ENCODE peak calls at places on chromosomes 6 and 20, in eight cellular contexts. S is breast epithelium, V is vagina, F is HCT116, Q is stomach, K is transverse colon, O is K562, P is GM12878. Y is an unnamed sample.

GRCh38 chr6:29702519-29703103 is 20.6 kb upstream of the HLA-F start:
- DNase-seq in V (no peak), Q (peak; percentile 46), S (no peak), F (peak; percentile 36), O (peak; percentile 76), K (peak; percentile 38), P (no peak), Y (peak; percentile 94)

GRCh38 chr6:15026832-15027231 is 219.0 kb upstream of the JARID2 start:
- DNase-seq in V (no peak), F (no peak), O (no peak), P (no peak), K (no peak), S (peak; percentile 73), Q (peak; percentile 44), Y (no peak)

GRCh38 chr20:59823456-59823855 is 110.0 kb downstream of the SYCP2 start:
- DNase-seq in P (no peak), V (no peak), K (no peak), F (no peak), S (no peak), O (no peak), Q (no peak), Y (no peak)

GRCh38 chr6:117989086-117989485 is 82.0 kb downstream of the SLC35F1 start:
- DNase-seq in S (no peak), P (no peak), K (no peak), V (no peak), Q (no peak), F (no peak), O (no peak), Y (no peak)

GRCh38 chr20:7744411-7744810 is 195.8 kb downstream of the HAO1 start:
- DNase-seq in V (no peak), O (no peak), S (no peak), P (no peak), K (no peak), F (no peak), Q (no peak), Y (no peak)

GRCh38 chr20:59938221-59938620 is 1.9 kb downstream of the PPP1R3D start:
- DNase-seq in Q (no peak), O (no peak), S (no peak), V (no peak), F (no peak), K (no peak), P (no peak), Y (no peak)

GRCh38 chr20:50541606-50542041 is 31.4 kb downstream of the PTPN1 start:
- DNase-seq in K (no peak), O (peak; percentile 60), F (peak; percentile 43), V (no peak), S (no peak), P (peak; percentile 73), Q (no peak), Y (peak; percentile 73)

GRCh38 chr20:17650301-17650761 is 31.7 kb downstream of the RRBP1 start:
- DNase-seq in O (no peak), V (no peak), K (no peak), P (no peak), F (no peak), Q (no peak), S (no peak), Y (peak; percentile 74)

GRCh38 chr6:157531169-157531985 is 150.4 kb downstream of the ZDHHC14 start:
- DNase-seq in F (no peak), V (peak; percentile 80), K (peak; percentile 78), Q (no peak), P (no peak), S (no peak), O (no peak), Y (no peak)

GRCh38 chr6:131744888-131745287 is 34.1 kb upstream of the CTAGE9 start:
- DNase-seq in Q (no peak), O (no peak), K (no peak), P (no peak), S (no peak), V (no peak), F (no peak), Y (no peak)

GRCh38 chr6:42709871-42710270 is 12.5 kb downstream of the PRPH2 start:
- DNase-seq in Q (no peak), S (no peak), V (no peak), F (no peak), K (no peak), P (no peak), O (no peak), Y (no peak)

GRCh38 chr6:86205980-86206379 is 563.3 kb upstream of the SYNCRIP start:
- DNase-seq in O (no peak), F (no peak), S (no peak), K (no peak), P (no peak), V (no peak), Q (no peak), Y (no peak)

GRCh38 chr6:134358320-134358719 is 40.4 kb upstream of the SGK1 start:
- DNase-seq in V (no peak), S (no peak), F (no peak), Q (no peak), O (no peak), P (no peak), K (no peak), Y (no peak)

GRCh38 chr6:75525682-75526081 is 32.1 kb upstream of the FILIP1 start:
- DNase-seq in V (no peak), F (no peak), P (no peak), K (no peak), S (no peak), Q (no peak), O (no peak), Y (no peak)

GRCh38 chr6:12291785-12292604 is 1.8 kb downstream of the EDN1 start:
- DNase-seq in P (no peak), F (no peak), O (no peak), S (no peak), K (peak; percentile 47), Q (peak; percentile 58), V (no peak), Y (peak; percentile 71)

GRCh38 chr20:57397693-57398108 is 6.5 kb downstream of the RBM38 start:
- DNase-seq in S (no peak), F (no peak), Q (peak; percentile 43), K (peak; percentile 57), V (no peak), P (no peak), O (no peak), Y (peak; percentile 93)

GRCh38 chr20:549720-550496 is 6.3 kb upstream of the CSNK2A1 start:
- DNase-seq in K (no peak), Q (no peak), V (no peak), F (no peak), P (no peak), S (no peak), O (no peak), Y (no peak)

GRCh38 chr6:32529697-32530429 is at the start of gene HLA-DRB5:
- DNase-seq in P (peak; percentile 58), O (no peak), K (peak; percentile 15), V (no peak), Q (peak; percentile 34), S (peak; percentile 37), F (peak; percentile 1), Y (peak; percentile 83)

GRCh38 chr6:108009894-108010293 is 51.9 kb upstream of the SEC63 start:
- DNase-seq in F (no peak), P (no peak), K (no peak), S (no peak), V (no peak), Q (no peak), O (no peak), Y (no peak)

GRCh38 chr6:3534599-3534998 is 77.7 kb upstream of the SLC22A23 start:
- DNase-seq in O (no peak), Q (no peak), S (no peak), V (peak; percentile 32), K (no peak), F (no peak), P (no peak), Y (no peak)

GRCh38 chr20:35944189-35944588 is 10.1 kb downstream of the SCAND1 start:
- DNase-seq in V (no peak), S (no peak), P (no peak), F (no peak), O (no peak), Q (no peak), K (no peak), Y (no peak)

GRCh38 chr20:21618697-21619421 is 86.6 kb upstream of the PAX1 start:
- DNase-seq in Q (no peak), S (no peak), P (peak; percentile 17), K (no peak), V (no peak), F (no peak), O (peak; percentile 6), Y (no peak)
- H3K27me3 ChIP-seq in Q (peaks cover 25% of the 10 kb centered on the region), S (no peaks in the 10 kb centered on the region), P (no peaks in the 10 kb centered on the region), K (peaks cover 17% of the 10 kb centered on the region), V (no peaks in the 10 kb centered on the region), F (peaks cover 4% of the 10 kb centered on the region), O (no peaks in the 10 kb centered on the region), Y (peaks cover 8% of the 10 kb centered on the region)

DNA sequence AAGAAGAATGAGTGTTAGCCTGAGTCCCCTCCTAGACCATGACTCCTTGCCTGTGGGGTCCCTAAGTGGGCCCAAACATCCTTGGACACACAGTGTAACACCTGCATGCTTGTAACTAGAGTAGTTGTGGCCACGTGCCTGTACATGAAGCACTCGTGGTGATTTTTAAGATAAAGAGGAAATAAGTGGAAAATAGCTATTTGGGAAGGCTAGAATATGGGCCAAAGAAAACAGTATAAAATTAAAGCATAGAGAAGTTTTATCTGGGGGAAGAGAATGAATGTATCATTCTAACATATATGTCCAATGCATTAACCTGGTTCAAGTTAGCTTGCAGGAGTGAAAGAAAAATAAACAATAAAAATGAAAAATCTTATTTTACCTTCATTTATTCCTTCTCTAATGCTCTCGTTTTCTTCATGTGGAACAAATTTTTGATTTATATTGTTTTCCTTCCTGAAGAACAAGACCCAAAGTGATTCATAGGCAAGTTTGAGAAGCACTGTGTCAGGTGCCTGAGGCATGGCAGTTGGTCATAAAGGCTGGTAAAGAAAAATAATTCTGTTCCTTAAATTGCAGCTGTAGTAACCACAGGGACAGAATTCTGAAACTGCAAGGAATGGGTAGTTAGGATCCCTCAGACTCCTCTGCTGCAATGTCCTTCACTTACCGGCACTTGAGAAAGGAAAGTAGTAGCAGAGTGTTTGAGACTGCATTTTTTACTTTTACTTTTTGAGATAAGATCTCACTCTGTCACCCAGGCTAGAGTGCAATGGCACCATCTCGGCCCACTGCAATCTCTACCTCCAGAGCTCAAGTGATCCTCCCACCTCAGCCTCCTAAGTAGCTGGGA is 8.6 kb upstream of the CST3 start:
- DNase-seq in O (no peak), Q (no peak), S (no peak), F (no peak), K (no peak), P (no peak), V (no peak), Y (no peak)
- TF ChIP-seq POLR2A in O (no peak), Q (no peak), S (no peak), F (no peak), K (no peak), P (no peak), V (no peak), Y (no peak)

GRCh38 chr6:105992315-105992961 is 93.7 kb upstream of the PRDM1 start:
- DNase-seq in V (no peak), O (peak; percentile 87), P (peak; percentile 45), Q (peak; percentile 90), K (peak; percentile 92), S (peak; percentile 80), F (no peak), Y (peak; percentile 96)
- TF ChIP-seq POLR2AphosphoS5 in V (peak; percentile 95), O (no peak), P (no peak), Q (no peak), K (peak; percentile 72), S (peak; percentile 25), F (peak; percentile 62), Y (peak; percentile 86)

DNA sequence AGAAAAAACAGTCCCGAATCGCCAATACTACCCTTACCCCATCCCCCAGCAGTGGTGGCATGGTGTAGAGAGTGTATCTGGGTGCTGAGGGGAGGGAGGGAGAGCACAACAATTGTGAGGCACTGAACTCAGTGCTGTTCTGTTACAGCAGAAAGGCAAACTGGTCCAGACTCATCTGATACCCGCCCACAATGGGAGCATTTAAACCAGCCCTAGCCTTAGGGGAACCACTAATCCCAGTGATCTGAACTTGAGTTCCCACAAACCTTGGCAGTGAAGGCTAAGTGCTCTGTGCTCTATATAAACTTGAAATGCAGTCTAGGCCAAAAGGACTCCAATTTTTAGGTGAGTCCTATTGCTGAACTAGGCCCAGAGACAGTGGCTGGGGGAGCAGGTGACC is 666.4 kb upstream of the PTCHD4 start:
- DNase-seq in S (no peak), P (no peak), K (no peak), Q (no peak), O (no peak), F (no peak), V (no peak), Y (no peak)
- H3K27me3 ChIP-seq in S (no peaks in the 10 kb centered on the region), P (no peaks in the 10 kb centered on the region), K (no peaks in the 10 kb centered on the region), Q (no peaks in the 10 kb centered on the region), O (no peaks in the 10 kb centered on the region), F (no peaks in the 10 kb centered on the region), V (no peaks in the 10 kb centered on the region), Y (no peaks in the 10 kb centered on the region)

Y was measured in spleen.